ENCODE peak calls at places on chromosome 21, in nine cellular contexts. N is neural progenitor cell, I is GM23248, L is MM.1S, Z is GM23338, O is HCT116, P is OCI-LY7, M is hepatocyte, B is SK-N-SH. S is an unnamed sample.

GRCh38 chr21:35336534-35336933 is 287.4 kb upstream of the RUNX1 start:
- DNase-seq in B (no peak), L (no peak), N (no peak), M (no peak), P (no peak), Z (no peak), O (no peak), I (peak; percentile 42), S (no peak)

GRCh38 chr21:33230518-33231324 is 983 bp downstream of the IFNAR2 start:
- DNase-seq in I (peak; percentile 84), P (peak; percentile 83), B (peak; percentile 81), Z (peak; percentile 86), N (peak; percentile 77), L (peak; percentile 66), O (no peak), M (peak; percentile 61), S (peak; percentile 63)

GRCh38 chr21:33686386-33686785 is 44.1 kb downstream of the ITSN1 start:
- DNase-seq in L (peak; percentile 5), P (no peak), I (peak; percentile 16), Z (no peak), O (no peak), N (no peak), B (no peak), M (no peak), S (no peak)

GRCh38 chr21:36504067-36505058 is 24.4 kb upstream of the CLDN14 start:
- DNase-seq in O (peak; percentile 34), I (peak; percentile 61), Z (peak; percentile 65), L (peak; percentile 78), B (peak; percentile 35), M (peak; percentile 74), P (peak; percentile 71), N (peak; percentile 55), S (peak; percentile 78)

GRCh38 chr21:26177187-26177586 is 6.6 kb upstream of the APP start:
- DNase-seq in Z (no peak), P (no peak), I (peak; percentile 35), N (no peak), B (no peak), L (no peak), O (no peak), M (no peak), S (no peak)

GRCh38 chr21:38959686-38960049 is 153.9 kb downstream of the ETS2 start:
- DNase-seq in P (no peak), N (no peak), M (peak; percentile 36), O (no peak), L (no peak), B (no peak), Z (no peak), I (no peak), S (no peak)

GRCh38 chr21:25005388-25005787 is 601.9 kb downstream of the MRPL39 start:
- DNase-seq in Z (no peak), M (no peak), I (peak; percentile 0), B (no peak), O (no peak), P (no peak), N (no peak), L (no peak), S (peak; percentile 9)

GRCh38 chr21:39114871-39115658 is 68.2 kb downstream of the PSMG1 start:
- DNase-seq in P (no peak), O (no peak), Z (no peak), N (no peak), M (no peak), B (no peak), I (peak; percentile 74), L (no peak), S (peak; percentile 66)

GRCh38 chr21:40595806-40596205 is 251.2 kb downstream of the DSCAM start:
- DNase-seq in O (no peak), Z (no peak), I (no peak), P (no peak), L (no peak), B (no peak), N (no peak), M (no peak), S (no peak)

GRCh38 chr21:23968722-23969647 is 1638.3 kb downstream of the MRPL39 start:
- DNase-seq in Z (peak; percentile 84), M (peak; percentile 25), I (peak; percentile 0), N (peak; percentile 35), L (peak; percentile 96), B (peak; percentile 47), O (no peak), P (peak; percentile 8), S (peak; percentile 93)

GRCh38 chr21:45551316-45551715 is 9.1 kb upstream of the SLC19A1 start:
- DNase-seq in P (no peak), I (peak; percentile 83), O (peak; percentile 63), B (no peak), M (no peak), N (no peak), Z (no peak), L (no peak), S (peak; percentile 88)

GRCh38 chr21:35862969-35863368 is 197.4 kb downstream of the SETD4 start:
- DNase-seq in L (no peak), M (no peak), N (no peak), O (no peak), P (no peak), I (no peak), Z (no peak), B (no peak), S (no peak)

GRCh38 chr21:35075546-35075945 is 26.4 kb upstream of the RUNX1 start:
- DNase-seq in I (peak; percentile 74), M (peak; percentile 45), O (no peak), B (no peak), Z (no peak), N (no peak), L (no peak), P (no peak), S (no peak)

GRCh38 chr21:35508389-35508888 is 459.3 kb upstream of the RUNX1 start:
- DNase-seq in L (no peak), B (no peak), Z (peak; percentile 85), M (peak; percentile 37), I (peak; percentile 83), N (peak; percentile 69), O (peak; percentile 58), P (peak; percentile 17), S (peak; percentile 92)

GRCh38 chr21:27017251-27017650 is 50.4 kb upstream of the ADAMTS5 start:
- DNase-seq in B (no peak), L (no peak), N (no peak), P (no peak), Z (peak; percentile 14), O (no peak), I (peak; percentile 3), M (no peak), S (no peak)

GRCh38 chr21:45989355-45990048 is 7.9 kb downstream of the COL6A1 start:
- DNase-seq in N (no peak), L (no peak), I (no peak), Z (no peak), B (no peak), P (no peak), O (no peak), M (no peak), S (no peak)

GRCh38 chr21:36194024-36194423 is 37.4 kb downstream of the DOP1B start:
- DNase-seq in L (no peak), M (no peak), B (no peak), P (no peak), Z (no peak), I (no peak), O (no peak), N (no peak), S (no peak)

GRCh38 chr21:35850542-35851103 is 209.7 kb downstream of the SETD4 start:
- DNase-seq in B (no peak), M (no peak), O (no peak), P (no peak), N (no peak), Z (no peak), L (peak; percentile 63), I (peak; percentile 61), S (no peak)

GRCh38 chr21:15291621-15292266 is 226.9 kb upstream of the NRIP1 start:
- DNase-seq in I (no peak), L (no peak), B (no peak), M (no peak), N (no peak), O (no peak), Z (no peak), P (no peak), S (peak; percentile 51)
- TF ChIP-seq EZH2phosphoT487 in I (no peak), L (no peak), B (no peak), M (no peak), N (no peak), O (no peak), Z (no peak), P (no peak), S (no peak)

GRCh38 chr21:28325618-28326017 is 667.1 kb downstream of the LTN1 start:
- DNase-seq in Z (peak; percentile 45), N (no peak), O (no peak), I (no peak), L (no peak), M (no peak), B (no peak), P (no peak), S (peak; percentile 15)
- TF ChIP-seq EZH2phosphoT487 in Z (no peak), N (no peak), O (no peak), I (no peak), L (no peak), M (no peak), B (no peak), P (no peak), S (no peak)

DNA sequence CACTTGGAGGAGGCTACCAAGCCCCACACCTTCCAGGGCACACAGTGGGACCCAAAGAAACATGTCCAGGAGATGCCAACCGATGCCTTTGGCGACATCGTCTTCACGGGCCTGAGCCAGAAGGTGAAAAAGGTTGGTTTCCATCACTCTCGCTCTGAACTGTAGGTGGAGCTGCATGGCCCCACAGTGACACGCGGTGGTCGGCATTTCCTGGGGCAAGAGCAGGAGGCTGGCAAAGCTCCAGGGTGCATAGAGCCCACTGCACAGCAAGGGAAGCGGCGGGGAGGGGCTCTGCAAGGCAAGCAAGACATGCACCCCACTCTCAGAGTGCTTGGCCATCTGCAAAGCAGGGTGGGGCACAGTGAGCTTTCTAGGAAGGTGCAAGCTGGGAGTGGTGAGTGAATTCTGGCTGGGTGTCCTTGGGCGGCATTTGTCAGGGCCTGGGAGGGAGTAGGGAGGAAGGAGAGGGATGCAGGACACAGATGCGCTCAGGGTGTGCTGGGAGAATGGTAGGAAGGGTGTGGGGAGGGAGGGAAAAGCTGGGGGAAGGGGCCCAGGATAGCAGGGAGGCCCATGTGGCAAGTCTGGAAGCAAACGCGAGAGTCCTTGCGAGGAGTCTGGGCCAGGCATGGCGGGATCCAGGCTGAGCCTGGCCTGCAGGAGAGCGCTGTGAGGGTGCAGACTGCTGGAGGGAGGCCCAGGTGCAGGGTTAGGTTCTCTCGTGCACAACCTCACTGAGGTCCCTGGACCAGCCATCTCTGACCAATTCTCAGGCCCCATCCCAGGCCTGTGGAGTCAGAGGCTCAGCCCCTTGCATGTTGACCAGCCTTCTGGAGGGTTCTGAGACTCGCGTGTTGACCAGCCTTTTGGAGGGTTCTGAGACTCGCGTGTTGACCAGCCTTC is 11.0 kb downstream of the TRPM2 start:
- DNase-seq in M (no peak), I (no peak), P (no peak), N (no peak), B (no peak), O (no peak), Z (peak; percentile 40), L (no peak), S (no peak)
- TF ChIP-seq EZH2phosphoT487 in M (no peak), I (no peak), P (no peak), N (no peak), B (no peak), O (no peak), Z (no peak), L (no peak), S (no peak)

GRCh38 chr21:16841917-16842316 is 670.9 kb upstream of the CXADR start:
- DNase-seq in B (peak; percentile 2), O (no peak), Z (no peak), P (no peak), L (no peak), I (no peak), N (no peak), M (no peak), S (no peak)
- TF ChIP-seq EZH2phosphoT487 in B (no peak), O (no peak), Z (no peak), P (no peak), L (no peak), I (no peak), N (no peak), M (no peak), S (no peak)

GRCh38 chr21:31409849-31410762 is 66.0 kb upstream of the TIAM1 start:
- DNase-seq in M (no peak), I (no peak), P (no peak), L (no peak), B (no peak), N (no peak), Z (no peak), O (no peak), S (no peak)
- TF ChIP-seq EZH2phosphoT487 in M (no peak), I (no peak), P (no peak), L (no peak), B (no peak), N (no peak), Z (no peak), O (no peak), S (no peak)

S was measured in PC-3.